ENCODE peak calls at places on chromosomes 5 and 9, in four cellular contexts. J is sigmoid colon, K is left ventricle myocardium inferior, X is astrocyte of the cerebellum. R is an unnamed sample.

GRCh38 chr5:2614571-2614970 is 136.9 kb downstream of the IRX2 start:
- DNase-seq in K (no peak), X (no peak), J (no peak), R (no peak)

GRCh38 chr5:112917453-112918005 is 4.5 kb downstream of the REEP5 start:
- DNase-seq in X (no peak), J (no peak), K (no peak), R (peak; percentile 53)

GRCh38 chr5:72658767-72659540 is 151.7 kb upstream of the ZNF366 start:
- DNase-seq in K (no peak), X (no peak), J (no peak), R (no peak)

GRCh38 chr9:100167912-100168775 is 69.1 kb downstream of the INVS start:
- DNase-seq in J (no peak), X (no peak), K (no peak), R (no peak)

GRCh38 chr9:121906074-121906520 is 187.0 kb downstream of the TTLL11 start:
- DNase-seq in X (no peak), K (no peak), J (no peak), R (no peak)

GRCh38 chr5:91357012-91357634 is 26.0 kb downstream of the ARRDC3 start:
- DNase-seq in X (no peak), J (no peak), K (no peak), R (no peak)

GRCh38 chr5:74595143-74595915 is 45.2 kb downstream of the ENC1 start:
- DNase-seq in J (no peak), K (no peak), X (peak; percentile 80), R (no peak)

GRCh38 chr5:115246361-115246991 is 16.2 kb downstream of the PGGT1B start:
- DNase-seq in J (no peak), X (no peak), K (no peak), R (peak; percentile 63)

GRCh38 chr5:52727568-52727967 is 60.1 kb upstream of the ITGA1 start:
- DNase-seq in K (peak; percentile 16), X (peak; percentile 18), J (peak; percentile 66), R (no peak)

GRCh38 chr5:171642894-171643293 is 142.7 kb upstream of the SMIM23 start:
- DNase-seq in K (no peak), X (no peak), J (no peak), R (no peak)

GRCh38 chr9:17630531-17630949 is 51.7 kb downstream of the SH3GL2 start:
- DNase-seq in J (no peak), K (no peak), X (no peak), R (no peak)

GRCh38 chr5:65451436-65451835 is 30.3 kb downstream of the ADAMTS6 start:
- DNase-seq in X (no peak), K (no peak), J (no peak), R (no peak)

GRCh38 chr5:39498247-39498952 is 73.6 kb upstream of the DAB2 start:
- DNase-seq in J (no peak), K (no peak), X (no peak), R (peak; percentile 62)

GRCh38 chr5:153974131-153974812 is 64.4 kb downstream of the FAM114A2 start:
- DNase-seq in X (peak; percentile 24), K (no peak), J (no peak), R (peak; percentile 53)

GRCh38 chr5:137264041-137264440 is 235.1 kb downstream of the SPOCK1 start:
- DNase-seq in K (no peak), X (no peak), J (no peak), R (no peak)

GRCh38 chr5:39716532-39716971 is 291.8 kb upstream of the DAB2 start:
- DNase-seq in J (no peak), X (peak; percentile 38), K (no peak), R (peak; percentile 74)

GRCh38 chr5:174505621-174506020 is 218.8 kb upstream of the MSX2 start:
- DNase-seq in J (no peak), X (peak; percentile 24), K (no peak), R (no peak)

GRCh38 chr5:61817472-61818326 is 485.6 kb downstream of the ZSWIM6 start:
- DNase-seq in K (peak; percentile 19), J (no peak), X (peak; percentile 34), R (peak; percentile 14)

GRCh38 chr9:13088734-13089427 is 190.6 kb downstream of the MPDZ start:
- DNase-seq in J (no peak), K (no peak), X (peak; percentile 42), R (peak; percentile 72)

GRCh38 chr5:17732351-17732923 is 98.2 kb downstream of the TAF11L14 start:
- DNase-seq in K (no peak), X (no peak), J (no peak), R (no peak)

DNA sequence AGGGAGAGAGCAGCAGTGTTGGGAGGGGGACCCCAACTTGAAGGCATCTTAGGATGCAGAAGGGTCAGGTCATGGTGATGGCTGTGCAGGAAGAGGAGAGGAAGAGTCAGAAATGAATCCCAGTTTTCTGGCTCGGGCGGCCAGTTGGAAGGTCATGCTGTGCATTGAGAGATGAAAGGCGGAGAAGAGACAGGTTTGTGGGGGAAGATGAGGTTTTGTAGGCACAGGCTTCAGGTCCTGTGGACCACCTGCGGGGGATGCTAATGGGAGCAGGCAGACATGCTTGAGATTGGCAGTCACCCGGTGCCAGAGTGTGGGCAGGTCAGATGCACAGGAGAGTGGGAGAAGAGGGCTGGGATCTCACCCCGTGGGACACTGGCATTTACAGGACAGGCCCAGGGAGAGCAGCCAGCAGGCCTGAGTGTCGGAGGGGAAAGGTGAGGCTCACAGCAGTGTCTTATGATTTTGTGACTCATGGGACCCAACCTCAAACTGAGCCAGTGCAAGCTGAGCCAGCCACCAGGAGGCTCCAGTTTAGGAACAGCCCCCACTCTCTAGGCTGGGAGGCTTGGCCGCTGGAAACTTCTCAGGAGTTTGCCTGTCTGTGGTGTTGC is 17.5 kb downstream of the STXBP1 start:
- DNase-seq in K (no peak), X (no peak), J (no peak), R (peak; percentile 16)
- TF ChIP-seq CTCF in K (no peak), X (no peak), J (no peak), R (no peak)

GRCh38 chr9:95077053-95077765 is 240.3 kb downstream of the FANCC start:
- DNase-seq in J (peak; percentile 62), X (no peak), K (no peak), R (no peak)
- TF ChIP-seq CTCF in J (no peak), X (no peak), K (peak; percentile 29), R (no peak)

GRCh38 chr9:133785753-133786370 is 47.7 kb upstream of the SARDH start:
- DNase-seq in K (no peak), X (no peak), J (no peak), R (no peak)

GRCh38 chr9:133786371-133786753 is 48.2 kb upstream of the SARDH start:
- DNase-seq in J (no peak), X (no peak), K (no peak), R (no peak)

GRCh38 chr9:133786936-133787748 is 49.0 kb upstream of the SARDH start:
- DNase-seq in K (no peak), J (no peak), X (no peak), R (no peak)

GRCh38 chr9:133783331-133783731 is 45.2 kb upstream of the SARDH start:
- DNase-seq in X (no peak), J (no peak), K (no peak), R (no peak)

DNA sequence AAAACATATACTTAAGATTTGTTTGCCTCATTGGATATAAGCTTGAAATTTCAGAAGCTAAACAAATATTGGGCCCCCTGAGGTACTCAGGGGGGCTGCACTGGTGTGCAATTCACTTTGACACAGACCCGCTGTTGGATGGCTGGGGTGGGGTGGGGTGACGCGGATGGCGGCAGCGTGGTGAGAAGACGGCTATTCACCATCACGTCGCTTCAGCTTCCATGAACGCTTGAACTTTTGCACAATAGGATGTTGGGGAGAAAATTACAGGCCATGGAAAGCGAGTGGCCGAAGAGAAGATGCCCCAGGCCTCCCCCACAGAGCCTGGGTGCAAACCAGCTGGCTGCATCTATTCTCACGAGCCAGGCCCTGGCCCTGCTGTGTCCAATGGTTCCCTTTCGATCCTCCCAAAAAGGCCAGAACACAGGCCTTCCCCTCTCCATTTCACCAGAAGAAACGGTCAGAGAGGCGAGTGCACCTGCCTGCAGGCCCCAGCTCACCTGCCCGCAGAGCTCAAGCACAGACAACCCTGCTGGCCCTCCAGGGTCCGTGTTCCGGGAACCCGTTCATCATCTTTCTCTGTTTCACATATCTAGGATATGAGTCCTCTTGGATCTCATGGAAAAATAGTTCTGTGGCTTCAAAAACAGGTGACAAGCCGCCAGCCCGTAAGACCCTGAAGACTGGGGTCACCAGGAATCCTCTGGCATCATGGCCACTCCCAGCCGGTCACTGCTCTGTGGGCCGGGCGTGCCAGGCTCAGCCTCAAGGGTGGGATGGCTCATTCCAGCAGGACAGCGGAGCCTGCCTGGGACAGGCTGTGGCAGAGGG is 46.8 kb upstream of the SARDH start:
- DNase-seq in K (no peak), X (no peak), J (no peak), R (no peak)
- TF ChIP-seq CTCF in K (no peak), X (no peak), J (no peak), R (no peak)

DNA sequence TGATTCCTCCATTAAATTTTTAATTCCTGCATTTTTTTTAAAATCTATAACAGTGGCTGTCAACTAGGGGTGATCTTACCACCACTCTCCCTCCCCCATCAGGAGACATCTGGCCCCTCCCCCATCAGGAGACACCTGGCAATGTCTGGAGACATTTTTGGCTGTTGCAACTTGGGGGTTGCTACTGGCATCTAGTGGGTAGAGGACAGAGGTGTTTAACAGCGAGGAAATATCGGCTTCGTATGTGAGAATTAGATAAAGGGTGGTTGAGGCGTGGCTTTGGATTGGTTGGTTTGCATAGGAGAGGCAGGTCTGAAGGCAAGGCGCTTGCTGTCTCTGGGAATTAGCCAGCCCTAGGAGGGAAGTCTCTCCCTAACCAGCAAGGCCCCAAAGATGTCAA is 10.5 kb downstream of the CDHR2 start:
- DNase-seq in X (no peak), K (no peak), J (no peak), R (no peak)
- TF ChIP-seq CTCF in X (no peak), K (no peak), J (no peak), R (no peak)

DNA sequence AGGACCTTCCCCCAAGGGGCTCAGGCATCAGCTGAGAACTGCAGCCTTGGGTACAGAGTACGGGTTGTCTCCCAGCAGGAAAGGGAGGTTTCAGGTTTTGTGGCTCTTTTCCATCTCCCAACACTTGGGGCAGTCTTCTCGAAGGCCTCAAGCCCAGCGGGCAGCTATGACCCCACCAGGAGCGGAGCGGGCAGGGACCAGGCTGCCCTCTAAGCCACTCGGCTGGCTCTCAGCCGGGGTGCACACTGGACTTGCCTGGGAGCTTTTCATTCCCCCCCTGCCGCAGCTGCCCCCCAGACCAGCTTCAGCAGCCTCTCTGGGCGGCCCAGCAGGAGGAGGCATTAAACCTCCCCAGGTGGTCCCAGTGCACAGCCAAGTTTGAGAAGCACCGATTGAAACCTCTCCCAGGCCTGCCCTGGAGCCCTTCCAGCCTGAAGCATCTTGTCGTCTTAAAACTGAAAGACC is 20.8 kb downstream of the NTNG2 start:
- DNase-seq in K (no peak), J (no peak), X (no peak), R (no peak)
- TF ChIP-seq CTCF in K (peak; percentile 13), J (no peak), X (peak; percentile 45), R (no peak)

GRCh38 chr9:113436753-113437515 is 26.4 kb downstream of the C9orf43 start:
- DNase-seq in K (no peak), X (peak; percentile 11), J (no peak), R (no peak)

GRCh38 chr9:113427629-113428028 is 17.1 kb downstream of the C9orf43 start:
- DNase-seq in K (no peak), J (no peak), X (no peak), R (peak; percentile 70)

GRCh38 chr9:113426701-113427100 is 16.2 kb downstream of the C9orf43 start:
- DNase-seq in K (no peak), J (no peak), X (no peak), R (no peak)

GRCh38 chr9:113428062-113428600 is 17.6 kb downstream of the C9orf43 start:
- DNase-seq in K (no peak), X (peak; percentile 4), J (no peak), R (no peak)

GRCh38 chr9:113431181-113431580 is 20.6 kb downstream of the C9orf43 start:
- DNase-seq in K (no peak), J (no peak), X (no peak), R (no peak)
- TF ChIP-seq CTCF in K (no peak), J (no peak), X (no peak), R (no peak)